ENCODE peak calls at places on chromosome 4, in seven cellular contexts. P, B, E, O, C, S and G are unnamed samples.

GRCh38 chr4:55178226-55179005 is 53.0 kb upstream of the KDR start:
- DNase-seq in C (no peak), E (no peak), B (no peak), P (no peak), O (no peak), S (no peak), G (no peak)

GRCh38 chr4:89904524-89904923 is 9.9 kb downstream of the MMRN1 start:
- DNase-seq in E (no peak), O (no peak), P (no peak), B (no peak), C (no peak), S (no peak), G (no peak)

GRCh38 chr4:8614365-8615193 is 22.0 kb downstream of the CPZ start:
- DNase-seq in O (no peak), P (no peak), C (no peak), B (no peak), S (no peak), E (no peak), G (no peak)

GRCh38 chr4:26573389-26573794 is 10.5 kb upstream of the TBC1D19 start:
- DNase-seq in S (no peak), E (no peak), B (no peak), O (no peak), C (no peak), P (no peak), G (no peak)

GRCh38 chr4:147447820-147448219 is 33.1 kb upstream of the EDNRA start:
- DNase-seq in B (no peak), S (no peak), C (no peak), P (no peak), E (no peak), O (no peak), G (no peak)

GRCh38 chr4:32061916-32062315 is 1341.7 kb downstream of the PCDH7 start:
- DNase-seq in S (no peak), C (no peak), E (no peak), B (no peak), O (no peak), P (no peak), G (no peak)

GRCh38 chr4:116952530-116953108 is 132.8 kb downstream of the TRAM1L1 start:
- DNase-seq in B (no peak), P (no peak), C (no peak), O (no peak), E (no peak), S (no peak), G (no peak)

GRCh38 chr4:183722738-183723560 is 63.9 kb downstream of the TRAPPC11 start:
- DNase-seq in S (no peak), O (peak), B (peak), E (peak), P (peak), C (peak), G (peak)

GRCh38 chr4:8297691-8298485 is 28.3 kb downstream of the HTRA3 start:
- DNase-seq in C (no peak), B (no peak), E (peak), S (no peak), P (no peak), O (no peak), G (no peak)

GRCh38 chr4:34486964-34487363 is 1757.3 kb downstream of the ARAP2 start:
- DNase-seq in S (no peak), O (no peak), E (no peak), P (no peak), B (no peak), C (no peak), G (no peak)

GRCh38 chr4:3207531-3208037 is 41.4 kb upstream of the MSANTD1 start:
- DNase-seq in C (no peak), S (peak), O (no peak), P (no peak), B (no peak), E (no peak), G (no peak)

GRCh38 chr4:79964020-79964714 is 108.9 kb downstream of the ANTXR2 start:
- DNase-seq in O (no peak), C (no peak), B (no peak), S (no peak), P (no peak), E (no peak), G (no peak)

GRCh38 chr4:3420606-3420955 is 21.2 kb upstream of the HGFAC start:
- DNase-seq in P (no peak), E (no peak), B (no peak), S (no peak), O (no peak), C (no peak), G (no peak)

GRCh38 chr4:1285151-1285789 is 4.4 kb upstream of the MAEA start:
- DNase-seq in B (no peak), O (no peak), E (no peak), C (no peak), S (no peak), P (no peak), G (no peak)

GRCh38 chr4:48602222-48602621 is 112.2 kb downstream of the ZAR1 start:
- DNase-seq in E (no peak), O (no peak), S (no peak), C (no peak), P (no peak), B (peak), G (no peak)